ENCODE peak calls at places on chromosomes 7 and 10, in four cellular contexts. P is mesendoderm; L is CD4-positive, alpha-beta memory T cell; T is mammary epithelial cell. Y is an unnamed sample.

GRCh38 chr10:131452926-131453771 is 141.6 kb upstream of the TCERG1L start:
- DNase-seq in P (peak; percentile 89), L (no peak), T (no peak), Y (no peak)

GRCh38 chr10:133087679-133088523 is at the start of gene ADGRA1:
- DNase-seq in P (peak; percentile 32), L (no peak), T (no peak), Y (no peak)

GRCh38 chr10:8473205-8473604 is 418.7 kb downstream of the GATA3 start:
- DNase-seq in P (no peak), L (peak; percentile 62), T (no peak), Y (peak; percentile 4)

GRCh38 chr7:124009321-124009720 is 23.5 kb downstream of the TMEM229A start:
- DNase-seq in P (peak; percentile 62), L (no peak), T (no peak), Y (no peak)

GRCh38 chr10:51301644-51302043 is 227.4 kb downstream of the PRKG1 start:
- DNase-seq in P (no peak), L (no peak), T (no peak), Y (no peak)

GRCh38 chr7:36154255-36155212 is 1.5 kb downstream of the EEPD1 start:
- DNase-seq in P (no peak), L (no peak), T (no peak), Y (no peak)

GRCh38 chr10:49109669-49110335 is 5.5 kb downstream of the VSTM4 start:
- DNase-seq in P (no peak), L (no peak), T (no peak), Y (no peak)

GRCh38 chr7:73712773-73713172 is 6.7 kb downstream of the STX1A start:
- DNase-seq in P (no peak), L (no peak), T (no peak), Y (no peak)

GRCh38 chr10:91987397-91988037 is 63.9 kb downstream of the BTAF1 start:
- DNase-seq in P (no peak), L (no peak), T (no peak), Y (no peak)

GRCh38 chr10:99534939-99535763 is 2.4 kb downstream of the NKX2-3 start:
- DNase-seq in P (no peak), L (no peak), T (peak; percentile 48), Y (no peak)

GRCh38 chr7:114298011-114298410 is 116.6 kb upstream of the FOXP2 start:
- DNase-seq in P (no peak), L (no peak), T (peak; percentile 57), Y (no peak)

GRCh38 chr10:128121750-128122412 is 4.3 kb downstream of the MKI67 start:
- DNase-seq in P (no peak), L (no peak), T (no peak), Y (no peak)

GRCh38 chr10:50614444-50615137 is 9.2 kb downstream of the SGMS1 start:
- DNase-seq in P (peak; percentile 87), L (peak; percentile 11), T (no peak), Y (no peak)

GRCh38 chr10:44862006-44862751 is 49.0 kb upstream of the TMEM72 start:
- DNase-seq in P (no peak), L (no peak), T (no peak), Y (no peak)

GRCh38 chr7:43735802-43736603 is 6.7 kb upstream of the COA1 start:
- DNase-seq in P (peak; percentile 53), L (no peak), T (no peak), Y (no peak)

GRCh38 chr10:61548371-61548770 is 95.2 kb upstream of the TMEM26 start:
- DNase-seq in P (no peak), L (no peak), T (no peak), Y (no peak)

GRCh38 chr10:80187465-80188409 is 17.6 kb downstream of the ANXA11 start:
- DNase-seq in P (no peak), L (peak; percentile 93), T (no peak), Y (peak; percentile 64)

GRCh38 chr7:126016722-126017121 is 1087.1 kb upstream of the POT1 start:
- DNase-seq in P (no peak), L (no peak), T (peak; percentile 11), Y (no peak)

GRCh38 chr7:93920496-93921189 is 892 bp upstream of the GNG11 start:
- DNase-seq in P (no peak), L (no peak), T (no peak), Y (no peak)

GRCh38 chr10:100516847-100517246 is 2.8 kb downstream of the SEC31B start:
- DNase-seq in P (peak; percentile 42), L (no peak), T (no peak), Y (no peak)

GRCh38 chr7:22665816-22666375 is 61.1 kb upstream of the IL6 start:
- DNase-seq in P (no peak), L (no peak), T (peak; percentile 44), Y (no peak)

GRCh38 chr7:74598558-74598957 is 59.0 kb upstream of the GTF2I start:
- DNase-seq in P (no peak), L (no peak), T (peak; percentile 76), Y (no peak)

GRCh38 chr7:43700059-43700501 is 29.2 kb downstream of the COA1 start:
- DNase-seq in P (peak; percentile 44), L (peak; percentile 62), T (peak; percentile 46), Y (no peak)

GRCh38 chr7:138961159-138961558 is 20.0 kb downstream of the KIAA1549 start:
- DNase-seq in P (no peak), L (no peak), T (no peak), Y (no peak)

GRCh38 chr10:82932426-82932825 is 1057.4 kb downstream of the NRG3 start:
- DNase-seq in P (no peak), L (no peak), T (no peak), Y (no peak)

GRCh38 chr7:107105591-107106245 is 61.2 kb downstream of the PRKAR2B start:
- DNase-seq in P (peak; percentile 65), L (no peak), T (no peak), Y (no peak)

GRCh38 chr10:107806006-107806405 is 641.5 kb upstream of the SORCS1 start:
- DNase-seq in P (peak; percentile 11), L (no peak), T (no peak), Y (no peak)

GRCh38 chr10:18043148-18043547 is 91.4 kb downstream of the SLC39A12 start:
- DNase-seq in P (no peak), L (no peak), T (no peak), Y (no peak)

GRCh38 chr7:91657386-91658120 is 222.9 kb downstream of the MTERF1 start:
- DNase-seq in P (peak; percentile 88), L (no peak), T (peak; percentile 39), Y (no peak)

GRCh38 chr7:46934198-46934825 is 647.6 kb downstream of the TNS3 start:
- DNase-seq in P (no peak), L (no peak), T (peak; percentile 20), Y (no peak)

GRCh38 chr7:159114096-159114495 is 30.6 kb downstream of the VIPR2 start:
- DNase-seq in P (no peak), L (no peak), T (no peak), Y (no peak)

GRCh38 chr7:39609462-39610149 is 13.8 kb upstream of the RALA start:
- DNase-seq in P (peak; percentile 44), L (no peak), T (no peak), Y (no peak)

GRCh38 chr7:123208793-123209192 is 9.0 kb upstream of the SLC13A1 start:
- DNase-seq in P (peak; percentile 53), L (no peak), T (no peak), Y (no peak)

GRCh38 chr7:148319316-148319808 is 271.2 kb upstream of the C7orf33 start:
- DNase-seq in P (no peak), L (no peak), T (no peak), Y (no peak)

GRCh38 chr7:117186218-117186617 is 136.6 kb downstream of the WNT2 start:
- DNase-seq in P (no peak), L (no peak), T (no peak), Y (no peak)

GRCh38 chr10:116274141-116274861 is 1.3 kb upstream of the GFRA1 start:
- DNase-seq in P (peak; percentile 46), L (no peak), T (no peak), Y (no peak)

GRCh38 chr10:51689536-51689935 is 9.9 kb downstream of the CSTF2T start:
- DNase-seq in P (no peak), L (no peak), T (peak; percentile 67), Y (no peak)

GRCh38 chr10:34906021-34906965 is 91.2 kb upstream of the PARD3 start:
- DNase-seq in P (peak; percentile 63), L (no peak), T (peak; percentile 93), Y (no peak)

GRCh38 chr10:125023862-125024495 is 82.1 kb downstream of the ZRANB1 start:
- DNase-seq in P (no peak), L (no peak), T (no peak), Y (no peak)
- H3K27ac ChIP-seq in P (no peak overlapping the region), L (no peak overlapping the region), T (no peak overlapping the region), Y (no peak overlapping the region)

DNA sequence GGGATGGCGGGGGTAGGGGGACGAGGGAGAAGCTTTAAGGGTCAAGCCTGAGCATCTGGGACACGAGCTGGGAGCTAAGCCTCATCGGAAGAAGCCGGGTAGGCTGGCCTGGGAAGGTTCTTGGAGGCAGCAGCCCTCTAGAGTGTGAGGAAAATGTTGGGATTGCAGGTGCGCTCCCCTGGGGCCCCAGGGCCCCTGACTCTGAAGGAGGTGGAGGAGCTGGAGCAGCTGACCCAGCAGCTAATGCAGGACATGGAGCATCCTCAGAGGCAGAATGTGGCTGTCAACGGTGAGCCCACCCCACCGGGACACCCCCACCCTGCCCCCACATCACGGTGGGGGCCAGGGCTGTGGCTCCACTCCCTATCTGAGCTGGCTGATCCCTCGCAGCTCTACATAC is 6.9 kb downstream of the ZYX start:
- DNase-seq in P (no peak), L (no peak), T (no peak), Y (no peak)
- H3K4me1 ChIP-seq in P (peaks cover 11% of the 10 kb centered on the region), L (peaks cover 44% of the 10 kb centered on the region), T (peaks cover 78% of the 10 kb centered on the region), Y (peaks cover 41% of the 10 kb centered on the region)

GRCh38 chr10:5458425-5458824 is 40.9 kb downstream of the CALML5 start:
- DNase-seq in P (no peak), L (no peak), T (no peak), Y (no peak)
- H3K36me3 ChIP-seq in P (peaks cover 10% of the 10 kb centered on the region), L (no peaks in the 10 kb centered on the region), T (peaks cover 38% of the 10 kb centered on the region), Y (peaks cover under 1% of the 10 kb centered on the region)

DNA sequence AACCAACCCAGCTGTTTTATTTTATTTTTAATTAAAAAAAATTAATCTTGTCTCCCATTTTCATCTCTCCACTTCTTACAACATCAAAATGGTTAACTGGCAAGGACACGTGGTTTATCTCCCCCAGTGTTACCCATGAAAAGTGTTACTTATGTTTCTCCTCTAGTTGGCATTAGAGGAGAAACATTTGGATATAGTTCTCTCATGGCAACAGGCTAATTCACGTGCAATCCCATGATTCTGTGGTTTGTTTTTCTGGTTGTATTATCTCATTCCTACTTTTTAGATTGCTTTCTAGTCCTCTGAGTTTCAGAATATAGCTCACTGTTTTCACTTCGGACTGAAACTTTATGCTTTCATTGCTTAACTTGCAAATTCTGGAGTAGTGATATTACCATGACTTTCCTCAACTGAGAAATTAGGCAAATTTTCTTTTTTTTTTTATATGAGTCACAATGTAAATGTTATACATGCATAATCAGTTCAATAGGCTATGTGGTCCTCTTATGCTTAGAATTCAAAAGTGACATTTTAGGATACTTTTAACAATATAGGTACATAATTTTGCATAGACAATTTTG is 42.9 kb downstream of the LHFPL3 start:
- DNase-seq in P (no peak), L (no peak), T (no peak), Y (no peak)
- H3K27ac ChIP-seq in P (no peak overlapping the region), L (no peak overlapping the region), T (no peak overlapping the region), Y (no peak overlapping the region)

GRCh38 chr10:112581921-112582320 is 134.9 kb downstream of the VTI1A start:
- DNase-seq in P (no peak), L (no peak), T (no peak), Y (no peak)
- H3K4me1 ChIP-seq in P (no peaks in the 10 kb centered on the region), L (no peaks in the 10 kb centered on the region), T (peaks cover 12% of the 10 kb centered on the region), Y (no peaks in the 10 kb centered on the region)

Y was measured in CD8-positive, alpha-beta memory T cell.